ENCODE peak calls at places on chromosomes 4 and X, in five cellular contexts. One of them, this sample, is unnamed.

GRCh38 chr4:112321768-112322684 is 24.9 kb downstream of the ALPK1 start:
- DNase-seq in GM12878: no peak
- DNase-seq in tibial artery: peak
- DNase-seq in CD8-positive, alpha-beta memory T cell: peak
- DNase-seq in cardiac fibroblast: peak
- DNase-seq in this sample: peak

GRCh38 chrX:132505116-132505515 is 16.3 kb upstream of the MBNL3 start:
- DNase-seq in GM12878: no peak
- DNase-seq in tibial artery: peak
- DNase-seq in CD8-positive, alpha-beta memory T cell: no peak
- DNase-seq in cardiac fibroblast: peak
- DNase-seq in this sample: no peak

GRCh38 chr4:106270708-106271107 is 45.3 kb downstream of the TBCK start:
- DNase-seq in GM12878: no peak
- DNase-seq in tibial artery: no peak
- DNase-seq in CD8-positive, alpha-beta memory T cell: no peak
- DNase-seq in cardiac fibroblast: no peak
- DNase-seq in this sample: no peak

GRCh38 chr4:180675368-180675675 is 1567.9 kb upstream of the TENM3 start:
- DNase-seq in GM12878: no peak
- DNase-seq in tibial artery: no peak
- DNase-seq in CD8-positive, alpha-beta memory T cell: no peak
- DNase-seq in cardiac fibroblast: no peak
- DNase-seq in this sample: no peak

GRCh38 chr4:111542056-111542455 is 603.2 kb upstream of the FAM241A start:
- DNase-seq in GM12878: no peak
- DNase-seq in tibial artery: no peak
- DNase-seq in CD8-positive, alpha-beta memory T cell: no peak
- DNase-seq in cardiac fibroblast: no peak
- DNase-seq in this sample: no peak

GRCh38 chr4:188550296-188550695 is 411.1 kb downstream of the TRIML1 start:
- DNase-seq in GM12878: no peak
- DNase-seq in tibial artery: no peak
- DNase-seq in CD8-positive, alpha-beta memory T cell: no peak
- DNase-seq in cardiac fibroblast: peak
- DNase-seq in this sample: peak

GRCh38 chrX:68838571-68838910 is 9.7 kb downstream of the EFNB1 start:
- DNase-seq in GM12878: no peak
- DNase-seq in tibial artery: no peak
- DNase-seq in CD8-positive, alpha-beta memory T cell: no peak
- DNase-seq in cardiac fibroblast: no peak
- DNase-seq in this sample: no peak

GRCh38 chrX:46607916-46608315 is 34.4 kb downstream of the CHST7 start:
- DNase-seq in GM12878: no peak
- DNase-seq in tibial artery: no peak
- DNase-seq in CD8-positive, alpha-beta memory T cell: no peak
- DNase-seq in cardiac fibroblast: no peak
- DNase-seq in this sample: no peak

GRCh38 chr4:122765702-122766352 is 33.3 kb downstream of the BBS12 start:
- DNase-seq in GM12878: no peak
- DNase-seq in tibial artery: peak
- DNase-seq in CD8-positive, alpha-beta memory T cell: no peak
- DNase-seq in cardiac fibroblast: peak
- DNase-seq in this sample: peak

GRCh38 chr4:150268444-150268843 is 190.2 kb downstream of the DCLK2 start:
- DNase-seq in GM12878: no peak
- DNase-seq in tibial artery: no peak
- DNase-seq in CD8-positive, alpha-beta memory T cell: no peak
- DNase-seq in cardiac fibroblast: peak
- DNase-seq in this sample: no peak

GRCh38 chr4:45629717-45630116 is 494.1 kb downstream of the GABRG1 start:
- DNase-seq in GM12878: no peak
- DNase-seq in tibial artery: no peak
- DNase-seq in CD8-positive, alpha-beta memory T cell: no peak
- DNase-seq in cardiac fibroblast: peak
- DNase-seq in this sample: no peak

GRCh38 chr4:124061413-124061812 is 651.1 kb downstream of the ANKRD50 start:
- DNase-seq in GM12878: no peak
- DNase-seq in tibial artery: no peak
- DNase-seq in CD8-positive, alpha-beta memory T cell: no peak
- DNase-seq in cardiac fibroblast: peak
- DNase-seq in this sample: no peak

GRCh38 chr4:74433043-74433442 is 11.9 kb upstream of the AREG start:
- DNase-seq in GM12878: no peak
- DNase-seq in tibial artery: no peak
- DNase-seq in CD8-positive, alpha-beta memory T cell: no peak
- DNase-seq in cardiac fibroblast: peak
- DNase-seq in this sample: no peak

GRCh38 chrX:12984629-12985303 is 9.9 kb downstream of the TMSB4X start:
- DNase-seq in GM12878: no peak
- DNase-seq in tibial artery: no peak
- DNase-seq in CD8-positive, alpha-beta memory T cell: peak
- DNase-seq in cardiac fibroblast: peak
- DNase-seq in this sample: peak

GRCh38 chr4:82437285-82438005 is 7.1 kb downstream of the ENOPH1 start:
- DNase-seq in GM12878: no peak
- DNase-seq in tibial artery: no peak
- DNase-seq in CD8-positive, alpha-beta memory T cell: no peak
- DNase-seq in cardiac fibroblast: peak
- DNase-seq in this sample: no peak

GRCh38 chr4:187480146-187481145 is 515.1 kb upstream of the ZFP42 start:
- DNase-seq in GM12878: no peak
- DNase-seq in tibial artery: peak
- DNase-seq in CD8-positive, alpha-beta memory T cell: no peak
- DNase-seq in cardiac fibroblast: no peak
- DNase-seq in this sample: peak

GRCh38 chr4:95204267-95204835 is 344.4 kb downstream of the UNC5C start:
- DNase-seq in GM12878: no peak
- DNase-seq in tibial artery: no peak
- DNase-seq in CD8-positive, alpha-beta memory T cell: no peak
- DNase-seq in cardiac fibroblast: no peak
- DNase-seq in this sample: no peak

GRCh38 chr4:75886104-75886503 is 16.1 kb downstream of the PPEF2 start:
- DNase-seq in GM12878: no peak
- DNase-seq in tibial artery: no peak
- DNase-seq in CD8-positive, alpha-beta memory T cell: no peak
- DNase-seq in cardiac fibroblast: no peak
- DNase-seq in this sample: no peak

GRCh38 chrX:43706786-43707185 is 50.7 kb downstream of the MAOA start:
- DNase-seq in GM12878: no peak
- DNase-seq in tibial artery: no peak
- DNase-seq in CD8-positive, alpha-beta memory T cell: no peak
- DNase-seq in cardiac fibroblast: peak
- DNase-seq in this sample: no peak

GRCh38 chr4:137000432-137000831 is 531.9 kb downstream of the PCDH18 start:
- DNase-seq in GM12878: no peak
- DNase-seq in tibial artery: no peak
- DNase-seq in CD8-positive, alpha-beta memory T cell: no peak
- DNase-seq in cardiac fibroblast: no peak
- DNase-seq in this sample: no peak

GRCh38 chr4:137703225-137703624 is 170.9 kb upstream of the PCDH18 start:
- DNase-seq in GM12878: no peak
- DNase-seq in tibial artery: no peak
- DNase-seq in CD8-positive, alpha-beta memory T cell: no peak
- DNase-seq in cardiac fibroblast: peak
- DNase-seq in this sample: no peak

GRCh38 chr4:128123036-128123435 is 61.9 kb downstream of the LARP1B start:
- DNase-seq in GM12878: no peak
- DNase-seq in tibial artery: no peak
- DNase-seq in CD8-positive, alpha-beta memory T cell: no peak
- DNase-seq in cardiac fibroblast: no peak
- DNase-seq in this sample: no peak

GRCh38 chrX:149282909-149283308 is 222.2 kb downstream of the IDS start:
- DNase-seq in GM12878: no peak
- DNase-seq in tibial artery: no peak
- DNase-seq in CD8-positive, alpha-beta memory T cell: no peak
- DNase-seq in cardiac fibroblast: no peak
- DNase-seq in this sample: no peak

GRCh38 chrX:3711331-3711917 is 2.0 kb downstream of the PRKX start:
- DNase-seq in GM12878: peak
- DNase-seq in tibial artery: peak
- DNase-seq in CD8-positive, alpha-beta memory T cell: peak
- DNase-seq in cardiac fibroblast: no peak
- DNase-seq in this sample: no peak

GRCh38 chr4:7423801-7424552 is 10.8 kb downstream of the PSAPL1 start:
- DNase-seq in GM12878: no peak
- DNase-seq in tibial artery: peak
- DNase-seq in CD8-positive, alpha-beta memory T cell: no peak
- DNase-seq in cardiac fibroblast: no peak
- DNase-seq in this sample: no peak

GRCh38 chr4:6647169-6647568 is 6.7 kb downstream of the MRFAP1 start:
- DNase-seq in GM12878: no peak
- DNase-seq in tibial artery: no peak
- DNase-seq in CD8-positive, alpha-beta memory T cell: no peak
- DNase-seq in cardiac fibroblast: no peak
- DNase-seq in this sample: no peak

GRCh38 chr4:68347845-68348244 is 2.0 kb downstream of the YTHDC1 start:
- DNase-seq in GM12878: no peak
- DNase-seq in tibial artery: no peak
- DNase-seq in CD8-positive, alpha-beta memory T cell: no peak
- DNase-seq in cardiac fibroblast: no peak
- DNase-seq in this sample: no peak
- H3K4me3 ChIP-seq in GM12878: peak
- H3K4me3 ChIP-seq in tibial artery: peak
- H3K4me3 ChIP-seq in CD8-positive, alpha-beta memory T cell: peak
- H3K4me3 ChIP-seq in cardiac fibroblast: peak
- H3K4me3 ChIP-seq in this sample: peak

GRCh38 chrX:136650811-136651210 is 2.9 kb downstream of the CD40LG start:
- DNase-seq in GM12878: no peak
- DNase-seq in tibial artery: no peak
- DNase-seq in CD8-positive, alpha-beta memory T cell: no peak
- DNase-seq in cardiac fibroblast: no peak
- DNase-seq in this sample: no peak
- H3K4me3 ChIP-seq in GM12878: no peak
- H3K4me3 ChIP-seq in tibial artery: no peak
- H3K4me3 ChIP-seq in CD8-positive, alpha-beta memory T cell: peak
- H3K4me3 ChIP-seq in cardiac fibroblast: no peak
- H3K4me3 ChIP-seq in this sample: no peak

DNA sequence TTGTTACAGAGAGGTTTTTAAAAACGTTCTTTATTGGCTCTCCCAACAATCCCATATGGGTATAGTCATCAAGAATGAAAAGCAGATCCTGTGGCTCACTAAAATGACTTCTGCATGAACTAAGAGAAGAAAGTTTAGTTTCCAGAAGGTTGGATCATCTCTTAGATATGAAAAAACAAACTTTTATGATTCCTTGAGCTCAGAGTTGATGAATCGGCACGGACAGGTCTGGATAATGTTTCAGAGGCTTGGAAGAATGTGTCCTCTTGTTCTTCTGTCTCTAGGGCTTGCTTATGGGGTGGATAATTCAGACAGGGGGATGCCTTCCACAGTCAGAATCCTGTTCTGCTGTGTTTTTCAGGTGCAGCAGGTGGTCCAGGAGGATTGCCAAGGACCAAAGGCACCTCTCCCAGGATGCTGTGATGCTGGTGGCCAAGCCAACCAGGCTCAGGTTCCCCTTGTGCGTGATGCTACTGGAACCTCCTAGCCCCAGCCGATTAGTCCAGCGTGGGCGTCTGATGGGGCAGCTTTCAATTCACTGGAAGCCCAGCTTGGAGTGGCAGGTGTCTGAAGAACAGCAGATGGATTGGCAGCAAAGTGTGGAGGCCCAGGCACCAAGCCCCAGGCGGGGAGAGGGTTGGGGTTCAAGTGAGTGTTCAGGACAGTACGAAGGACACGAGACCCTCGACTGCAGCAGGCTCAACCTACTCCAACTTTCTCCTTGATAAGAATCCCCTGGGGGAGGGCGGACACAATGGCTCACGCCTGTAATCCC is 30.3 kb downstream of the CCKAR start:
- DNase-seq in GM12878: no peak
- DNase-seq in tibial artery: no peak
- DNase-seq in CD8-positive, alpha-beta memory T cell: no peak
- DNase-seq in cardiac fibroblast: no peak
- DNase-seq in this sample: no peak
- H3K4me3 ChIP-seq in GM12878: no peak
- H3K4me3 ChIP-seq in tibial artery: no peak
- H3K4me3 ChIP-seq in CD8-positive, alpha-beta memory T cell: no peak
- H3K4me3 ChIP-seq in cardiac fibroblast: no peak
- H3K4me3 ChIP-seq in this sample: no peak

GRCh38 chr4:2933566-2934076 is 29.6 kb downstream of the NOP14 start:
- DNase-seq in GM12878: no peak
- DNase-seq in tibial artery: peak
- DNase-seq in CD8-positive, alpha-beta memory T cell: no peak
- DNase-seq in cardiac fibroblast: no peak
- DNase-seq in this sample: no peak

GRCh38 chr4:2932951-2933565 is 30.1 kb downstream of the NOP14 start:
- DNase-seq in GM12878: no peak
- DNase-seq in tibial artery: no peak
- DNase-seq in CD8-positive, alpha-beta memory T cell: no peak
- DNase-seq in cardiac fibroblast: no peak
- DNase-seq in this sample: no peak

GRCh38 chr4:2931765-2932560 is 31.2 kb downstream of the NOP14 start:
- DNase-seq in GM12878: peak
- DNase-seq in tibial artery: peak
- DNase-seq in CD8-positive, alpha-beta memory T cell: peak
- DNase-seq in cardiac fibroblast: no peak
- DNase-seq in this sample: no peak

GRCh38 chr4:2930821-2931764 is 32.1 kb downstream of the NOP14 start:
- DNase-seq in GM12878: no peak
- DNase-seq in tibial artery: peak
- DNase-seq in CD8-positive, alpha-beta memory T cell: no peak
- DNase-seq in cardiac fibroblast: no peak
- DNase-seq in this sample: no peak

GRCh38 chr4:2932561-2932950 is 30.6 kb downstream of the NOP14 start:
- DNase-seq in GM12878: no peak
- DNase-seq in tibial artery: peak
- DNase-seq in CD8-positive, alpha-beta memory T cell: no peak
- DNase-seq in cardiac fibroblast: no peak
- DNase-seq in this sample: no peak
- H3K4me3 ChIP-seq in GM12878: peak
- H3K4me3 ChIP-seq in tibial artery: no peak
- H3K4me3 ChIP-seq in CD8-positive, alpha-beta memory T cell: peak
- H3K4me3 ChIP-seq in cardiac fibroblast: no peak
- H3K4me3 ChIP-seq in this sample: peak

This sample was measured in brain microvascular endothelial cell.